ENCODE peak calls at places on chromosomes 4 and X, in eight cellular contexts. V is CD8-positive, alpha-beta T cell; A is adrenal gland; P is type B pancreatic cell; B is fibroblast of the aortic adventitia; K is IMR-90; G is RWPE1; F is sigmoid colon. Z is an unnamed sample.

GRCh38 chr4:80008971-80009370 is 64.1 kb downstream of the ANTXR2 start:
- DNase-seq in V (no peak), A (no peak), P (no peak), B (no peak), K (no peak), G (no peak), F (no peak), Z (no peak)

GRCh38 chr4:3372933-3373465 is 68.8 kb upstream of the HGFAC start:
- DNase-seq in V (peak; percentile 25), A (peak; percentile 61), P (no peak), B (no peak), K (no peak), G (no peak), F (peak; percentile 84), Z (no peak)

GRCh38 chr4:83272900-83273299 is 11.7 kb downstream of the COQ2 start:
- DNase-seq in V (no peak), A (no peak), P (no peak), B (no peak), K (no peak), G (no peak), F (no peak), Z (no peak)

GRCh38 chr4:110196871-110197420 is 1.5 kb downstream of the ELOVL6 start:
- DNase-seq in V (peak; percentile 69), A (peak; percentile 51), P (peak; percentile 77), B (peak; percentile 31), K (peak; percentile 31), G (peak; percentile 45), F (peak; percentile 73), Z (no peak)

GRCh38 chr4:112735474-112735951 is 98.6 kb downstream of the LARP7 start:
- DNase-seq in V (no peak), A (no peak), P (no peak), B (no peak), K (no peak), G (no peak), F (no peak), Z (no peak)

GRCh38 chr4:85358831-85359230 is 116.1 kb upstream of the ARHGAP24 start:
- DNase-seq in V (no peak), A (no peak), P (no peak), B (no peak), K (no peak), G (peak; percentile 1), F (no peak), Z (no peak)

GRCh38 chrX:15816886-15817285 is 26.6 kb downstream of the ZRSR2 start:
- DNase-seq in V (peak; percentile 39), A (no peak), P (no peak), B (no peak), K (no peak), G (no peak), F (no peak), Z (no peak)

GRCh38 chrX:107154787-107155620 is 36.4 kb upstream of the RBM41 start:
- DNase-seq in V (peak; percentile 8), A (no peak), P (no peak), B (peak; percentile 2), K (peak; percentile 9), G (peak; percentile 64), F (no peak), Z (no peak)

GRCh38 chr4:89117115-89117514 is 5.8 kb downstream of the TIGD2 start:
- DNase-seq in V (no peak), A (no peak), P (no peak), B (no peak), K (no peak), G (no peak), F (no peak), Z (no peak)

DNA sequence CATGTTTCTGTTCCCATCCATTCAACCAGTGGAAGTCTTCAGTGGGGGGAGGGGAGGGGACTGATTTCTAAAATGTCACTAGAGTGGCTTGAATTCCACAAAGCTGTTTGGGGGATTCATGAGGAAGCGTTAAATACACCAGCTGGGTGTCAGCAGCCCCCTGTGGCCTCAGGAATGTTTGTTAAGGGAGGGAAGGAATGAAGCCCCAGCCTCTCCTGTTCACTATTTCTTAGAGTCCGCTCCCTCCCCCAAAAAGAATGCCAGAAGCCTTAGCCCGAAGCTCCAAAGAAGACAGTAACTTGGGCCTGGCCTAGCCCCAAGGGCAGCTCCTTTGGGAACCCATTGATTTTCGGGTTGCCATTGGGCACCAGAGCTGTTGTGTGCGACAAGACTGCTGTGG is 3.3 kb downstream of the SHROOM2 start:
- DNase-seq in V (no peak), A (no peak), P (no peak), B (no peak), K (no peak), G (no peak), F (no peak), Z (no peak)
- TF ChIP-seq CTCF in V (no peak), A (no peak), P (no peak), B (no peak), K (no peak), G (no peak), F (no peak), Z (no peak)

GRCh38 chr4:61511716-61512488 is 311.8 kb downstream of the ADGRL3 start:
- DNase-seq in V (no peak), A (no peak), P (no peak), B (peak; percentile 67), K (peak; percentile 73), G (peak; percentile 66), F (no peak), Z (no peak)
- TF ChIP-seq CTCF in V (no peak), A (no peak), P (no peak), B (no peak), K (no peak), G (no peak), F (no peak), Z (peak; percentile 64)

GRCh38 chr4:168574581-168575295 is 77.9 kb downstream of the PALLD start:
- DNase-seq in V (no peak), A (no peak), P (no peak), B (peak; percentile 56), K (peak; percentile 57), G (no peak), F (no peak), Z (no peak)

GRCh38 chr4:168577624-168578023 is 80.8 kb downstream of the PALLD start:
- DNase-seq in V (no peak), A (no peak), P (no peak), B (no peak), K (no peak), G (no peak), F (no peak), Z (no peak)

GRCh38 chr4:168575473-168575872 is 78.6 kb downstream of the PALLD start:
- DNase-seq in V (no peak), A (no peak), P (no peak), B (no peak), K (no peak), G (no peak), F (no peak), Z (no peak)

GRCh38 chr4:168572002-168572401 is 75.2 kb downstream of the PALLD start:
- DNase-seq in V (no peak), A (no peak), P (no peak), B (no peak), K (no peak), G (no peak), F (no peak), Z (no peak)

DNA sequence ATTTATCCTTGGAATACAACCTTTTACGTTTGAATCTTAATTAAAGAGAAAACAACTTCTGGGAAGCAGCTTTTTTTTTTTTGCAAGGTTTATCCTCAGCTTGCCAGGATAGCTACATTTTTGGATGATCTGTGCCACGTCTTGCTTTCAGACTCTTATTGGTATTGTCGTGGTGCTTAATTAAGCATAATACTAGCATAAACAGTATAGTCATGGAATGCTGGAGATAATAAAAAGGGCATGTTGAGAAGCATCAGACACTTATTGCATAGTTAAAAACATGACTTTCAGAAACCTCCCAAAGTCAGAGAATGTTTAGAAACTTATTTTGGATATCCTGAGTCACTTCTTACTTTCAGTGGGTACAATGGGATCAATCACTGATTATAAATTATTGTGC is 77.0 kb downstream of the PALLD start:
- DNase-seq in V (no peak), A (no peak), P (no peak), B (no peak), K (no peak), G (no peak), F (no peak), Z (no peak)
- TF ChIP-seq CTCF in V (no peak), A (no peak), P (no peak), B (no peak), K (no peak), G (no peak), F (no peak), Z (no peak)

GRCh38 chrX:23235051-23235450 is 99.6 kb upstream of the PTCHD1 start:
- DNase-seq in V (no peak), A (no peak), P (no peak), B (no peak), K (no peak), G (no peak), F (no peak), Z (no peak)
- TF ChIP-seq CTCF in V (no peak), A (no peak), P (no peak), B (no peak), K (no peak), G (no peak), F (no peak), Z (no peak)

GRCh38 chrX:153476628-153477027 is 6.3 kb upstream of the HAUS7 start:
- DNase-seq in V (no peak), A (no peak), P (no peak), B (peak; percentile 74), K (peak; percentile 25), G (no peak), F (no peak), Z (no peak)
- TF ChIP-seq CTCF in V (no peak), A (no peak), P (no peak), B (no peak), K (no peak), G (no peak), F (no peak), Z (no peak)

Z was measured in chondrocyte.